ENCODE peak calls at places on chromosomes 13 and 19, in seven cellular contexts. T is uterus; F is adrenal gland; Z is breast epithelium; A is effector memory CD4-positive, alpha-beta T cell; W is body of pancreas; Q is heart left ventricle. U is an unnamed sample.
A peak's percentile ranks its signal among the peaks of the same experiment; 100 is the strongest.

GRCh38 chr13:93244141-93244917 is 17.7 kb downstream of the GPC6 start:
- DNase-seq in T (no peak), F (no peak), Z (no peak), A (no peak), W (no peak), Q (no peak), U (no peak)

GRCh38 chr13:50866817-50867640 is 23.5 kb upstream of the DLEU7 start:
- DNase-seq in T (no peak), F (no peak), Z (no peak), A (no peak), W (no peak), Q (no peak), U (no peak)

GRCh38 chr19:12527034-12527836 is 24.0 kb downstream of the ZNF564 start:
- DNase-seq in T (no peak), F (no peak), Z (no peak), A (no peak), W (no peak), Q (no peak), U (no peak)

GRCh38 chr13:106348032-106348431 is 187.4 kb downstream of the EFNB2 start:
- DNase-seq in T (no peak), F (no peak), Z (no peak), A (no peak), W (no peak), Q (no peak), U (no peak)

GRCh38 chr13:32225494-32225931 is 89.7 kb downstream of the ZAR1L start:
- DNase-seq in T (no peak), F (no peak), Z (no peak), A (no peak), W (no peak), Q (no peak), U (no peak)

GRCh38 chr19:43940719-43941118 is 5.6 kb upstream of the ZNF45 start:
- DNase-seq in T (no peak), F (no peak), Z (no peak), A (no peak), W (no peak), Q (no peak), U (no peak)

GRCh38 chr19:2032296-2032941 is 16.9 kb upstream of the BTBD2 start:
- DNase-seq in T (peak; percentile 89), F (peak; percentile 97), Z (peak; percentile 99), A (peak; percentile 45), W (peak; percentile 98), Q (peak; percentile 94), U (no peak)

GRCh38 chr19:43578787-43579186 is 3.2 kb downstream of the PINLYP start:
- DNase-seq in T (no peak), F (no peak), Z (no peak), A (no peak), W (no peak), Q (no peak), U (no peak)

GRCh38 chr19:31277516-31277915 is 71.7 kb downstream of the TSHZ3 start:
- DNase-seq in T (no peak), F (no peak), Z (no peak), A (no peak), W (no peak), Q (no peak), U (no peak)

GRCh38 chr13:22110368-22110767 is 439.5 kb downstream of the FGF9 start:
- DNase-seq in T (no peak), F (peak; percentile 72), Z (no peak), A (no peak), W (peak; percentile 82), Q (no peak), U (no peak)

GRCh38 chr19:56837492-56837891 is 3.0 kb downstream of the PEG3 start:
- DNase-seq in T (peak; percentile 79), F (peak; percentile 89), Z (peak; percentile 76), A (no peak), W (peak; percentile 92), Q (peak; percentile 83), U (no peak)

GRCh38 chr13:99429670-99430069 is 71.6 kb upstream of the TM9SF2 start:
- DNase-seq in T (no peak), F (no peak), Z (no peak), A (no peak), W (no peak), Q (no peak), U (no peak)

GRCh38 chr13:50993371-50993770 is 83.8 kb downstream of the RNASEH2B start:
- DNase-seq in T (no peak), F (no peak), Z (no peak), A (no peak), W (no peak), Q (no peak), U (no peak)

GRCh38 chr19:41001243-41001971 is 10.3 kb downstream of the CYP2B6 start:
- DNase-seq in T (no peak), F (no peak), Z (no peak), A (no peak), W (no peak), Q (no peak), U (no peak)

GRCh38 chr13:28558126-28558525 is 63.2 kb upstream of the FLT1 start:
- DNase-seq in T (no peak), F (no peak), Z (no peak), A (no peak), W (no peak), Q (no peak), U (no peak)

GRCh38 chr19:23991170-23991569 is 76.5 kb downstream of the ZNF726 start:
- DNase-seq in T (no peak), F (peak; percentile 27), Z (no peak), A (no peak), W (peak; percentile 80), Q (no peak), U (no peak)

GRCh38 chr19:58227964-58228583 is 640 bp upstream of the ZNF544 start:
- DNase-seq in T (no peak), F (peak; percentile 46), Z (no peak), A (no peak), W (peak; percentile 4), Q (no peak), U (no peak)

DNA sequence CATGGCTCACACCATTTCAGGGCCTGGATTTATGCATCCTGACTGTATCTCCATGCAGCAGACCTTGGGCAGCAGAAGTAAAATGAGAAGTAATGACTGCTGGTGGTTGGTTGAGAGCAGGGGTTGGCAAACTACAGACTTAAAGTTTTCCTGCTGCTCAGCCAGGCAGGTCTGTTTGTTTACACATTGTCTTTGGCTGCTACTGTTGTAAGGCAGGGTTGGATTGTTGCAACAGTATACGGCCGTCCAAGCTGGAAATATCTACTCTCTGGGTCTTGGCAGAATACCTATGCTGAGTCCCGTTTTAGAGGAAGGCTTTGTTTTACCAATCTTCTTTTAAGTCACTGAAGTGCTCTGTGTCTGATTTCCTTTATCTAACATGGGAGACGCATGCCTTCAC is 13.5 kb downstream of the SNRNP70 start:
- DNase-seq in T (no peak), F (no peak), Z (no peak), A (no peak), W (no peak), Q (no peak), U (no peak)
- H3K4me3 ChIP-seq in T (no peak overlapping the region), F (no peak overlapping the region), Z (no peak overlapping the region), A (no peak overlapping the region), W (no peak overlapping the region), Q (no peak overlapping the region), U (no peak overlapping the region)

DNA sequence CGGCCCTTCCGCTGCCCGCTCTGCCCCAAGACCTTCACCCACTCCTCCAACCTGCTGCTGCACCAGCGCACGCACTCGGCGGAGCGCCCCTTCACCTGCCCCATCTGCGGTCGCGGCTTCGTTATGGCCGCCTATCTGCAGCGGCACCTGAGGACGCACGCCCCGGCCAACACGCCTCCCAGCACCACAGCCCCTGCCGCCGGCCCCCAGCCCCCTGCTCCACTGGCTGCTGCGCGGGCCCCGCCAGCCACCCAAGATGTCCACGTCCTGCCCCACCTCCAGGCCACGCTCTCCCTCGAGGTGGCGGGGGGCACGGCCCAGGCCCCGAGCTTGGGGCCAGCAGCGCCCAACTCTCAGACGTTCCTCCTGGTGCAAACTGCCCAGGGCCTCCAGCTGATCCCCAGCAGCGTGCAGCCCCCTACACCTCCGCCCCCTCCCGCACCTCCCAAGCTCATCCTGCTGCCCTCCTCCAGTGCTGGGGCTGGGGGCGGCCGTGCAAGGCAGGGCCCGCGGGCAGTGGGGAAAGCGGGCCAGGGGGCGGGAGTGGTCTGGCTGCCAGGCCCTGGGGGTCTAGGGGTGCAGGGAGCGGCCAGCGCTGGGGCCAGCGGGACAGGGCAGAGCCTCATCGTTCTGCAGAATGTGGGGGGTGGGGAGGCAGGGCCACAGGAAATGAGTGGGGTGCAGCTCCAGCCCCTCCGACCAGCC is 1.9 kb upstream of the NAT14 start:
- DNase-seq in T (no peak), F (peak; percentile 24), Z (no peak), A (no peak), W (no peak), Q (no peak), U (no peak)
- H3K36me3 ChIP-seq in T (no peaks in the 10 kb centered on the region), F (peaks cover 15% of the 10 kb centered on the region), Z (no peaks in the 10 kb centered on the region), A (peaks cover 19% of the 10 kb centered on the region), W (no peaks in the 10 kb centered on the region), Q (peaks cover 8% of the 10 kb centered on the region), U (peaks cover 2% of the 10 kb centered on the region)

GRCh38 chr19:10618846-10619245 is 6.5 kb upstream of the SLC44A2 start:
- DNase-seq in T (no peak), F (no peak), Z (no peak), A (no peak), W (no peak), Q (no peak), U (no peak)

GRCh38 chr19:10620786-10621185 is 4.6 kb upstream of the SLC44A2 start:
- DNase-seq in T (no peak), F (no peak), Z (no peak), A (no peak), W (no peak), Q (no peak), U (no peak)

GRCh38 chr19:10615429-10616023 is 9.8 kb upstream of the SLC44A2 start:
- DNase-seq in T (no peak), F (no peak), Z (no peak), A (no peak), W (no peak), Q (no peak), U (no peak)

GRCh38 chr19:10621966-10622365 is 3.4 kb upstream of the SLC44A2 start:
- DNase-seq in T (no peak), F (no peak), Z (no peak), A (no peak), W (no peak), Q (no peak), U (no peak)

GRCh38 chr19:10617409-10618121 is 7.8 kb upstream of the SLC44A2 start:
- DNase-seq in T (no peak), F (no peak), Z (no peak), A (no peak), W (no peak), Q (no peak), U (no peak)
- H3K27me3 ChIP-seq in T (no peaks in the 10 kb centered on the region), F (no peaks in the 10 kb centered on the region), Z (no peaks in the 10 kb centered on the region), A (no peaks in the 10 kb centered on the region), W (no peaks in the 10 kb centered on the region), Q (no peaks in the 10 kb centered on the region), U (no peaks in the 10 kb centered on the region)

GRCh38 chr19:50387868-50388245 is 3.7 kb downstream of the POLD1 start:
- DNase-seq in T (no peak), F (no peak), Z (no peak), A (no peak), W (no peak), Q (no peak), U (no peak)

GRCh38 chr19:50384685-50385535 is 763 bp downstream of the POLD1 start:
- DNase-seq in T (no peak), F (no peak), Z (no peak), A (no peak), W (no peak), Q (no peak), U (no peak)

GRCh38 chr19:50383307-50383851 is 768 bp upstream of the POLD1 start:
- DNase-seq in T (peak; percentile 35), F (no peak), Z (no peak), A (no peak), W (no peak), Q (no peak), U (no peak)

GRCh38 chr19:50383852-50384684 is at the start of gene POLD1:
- DNase-seq in T (peak; percentile 97), F (peak; percentile 99), Z (peak; percentile 98), A (peak; percentile 98), W (peak; percentile 99), Q (peak; percentile 97), U (peak; percentile 96)

GRCh38 chr19:50387176-50387867 is 3.2 kb downstream of the POLD1 start:
- DNase-seq in T (no peak), F (no peak), Z (no peak), A (no peak), W (peak; percentile 51), Q (no peak), U (no peak)
- H3K4me3 ChIP-seq in T (no peak overlapping the region), F (no peak overlapping the region), Z (no peak overlapping the region), A (no peak overlapping the region), W (no peak overlapping the region), Q (no peak overlapping the region), U (no peak overlapping the region)